ENCODE peak calls at places on chromosomes 7 and 10, in ten cellular contexts. R is CD8-positive, alpha-beta memory T cell; Q is amniotic stem cell; G is ELR; K is ureter; O is AG10803; T is ACHN; S is EL; V is lower leg skin; P is activated CD4-positive, alpha-beta T cell treated with anti-CD3 and anti-CD28 coated beads, Interleukin-2, amount 50 U/mL, for 1 hour. U is an unnamed sample.
A peak's percentile ranks its signal among the peaks of the same experiment; 100 is the strongest.

GRCh38 chr7:26705567-26705966 is 158.8 kb downstream of the SKAP2 start:
- DNase-seq in R (no peak), Q (peak; percentile 75), G (peak; percentile 97), K (no peak), O (peak; percentile 96), T (peak; percentile 93), S (peak; percentile 96), V (no peak), P (no peak), U (peak; percentile 96)

GRCh38 chr7:39195967-39196366 is 218.3 kb downstream of the POU6F2 start:
- DNase-seq in R (no peak), Q (no peak), G (no peak), K (no peak), O (no peak), T (no peak), S (no peak), V (no peak), P (no peak), U (no peak)

GRCh38 chr10:61063035-61063434 is 119.0 kb upstream of the RHOBTB1 start:
- DNase-seq in R (no peak), Q (no peak), G (no peak), K (no peak), O (peak; percentile 62), T (no peak), S (no peak), V (no peak), P (no peak), U (peak; percentile 34)

GRCh38 chr7:55065511-55066229 is 46.9 kb downstream of the EGFR start:
- DNase-seq in R (no peak), Q (peak; percentile 83), G (peak; percentile 98), K (no peak), O (peak; percentile 91), T (peak; percentile 98), S (peak; percentile 96), V (no peak), P (no peak), U (peak; percentile 89)

GRCh38 chr7:130943336-130943901 is 209.4 kb upstream of the KLF14 start:
- DNase-seq in R (no peak), Q (no peak), G (peak; percentile 89), K (no peak), O (peak; percentile 74), T (peak; percentile 80), S (peak; percentile 82), V (no peak), P (no peak), U (peak; percentile 82)

GRCh38 chr7:121081327-121081936 is 92.9 kb downstream of the CPED1 start:
- DNase-seq in R (no peak), Q (peak; percentile 23), G (peak; percentile 80), K (no peak), O (peak; percentile 82), T (peak; percentile 88), S (peak; percentile 68), V (no peak), P (no peak), U (peak; percentile 93)

GRCh38 chr10:102660891-102661613 is 16.8 kb downstream of the TRIM8 start:
- DNase-seq in R (peak; percentile 41), Q (no peak), G (no peak), K (peak; percentile 62), O (peak; percentile 84), T (no peak), S (peak; percentile 31), V (no peak), P (peak; percentile 53), U (peak; percentile 51)

GRCh38 chr10:132538790-132539421 is 1.3 kb downstream of the INPP5A start:
- DNase-seq in R (no peak), Q (no peak), G (peak; percentile 10), K (no peak), O (no peak), T (no peak), S (no peak), V (no peak), P (no peak), U (no peak)

GRCh38 chr7:94394399-94395140 is at the start of gene COL1A2:
- DNase-seq in R (no peak), Q (peak; percentile 96), G (peak; percentile 60), K (peak; percentile 87), O (peak; percentile 100), T (no peak), S (peak; percentile 97), V (peak; percentile 82), P (no peak), U (peak; percentile 99)

GRCh38 chr10:69065406-69066361 is 22.2 kb upstream of the SRGN start:
- DNase-seq in R (no peak), Q (no peak), G (peak; percentile 71), K (no peak), O (peak; percentile 68), T (no peak), S (peak; percentile 66), V (no peak), P (no peak), U (peak; percentile 45)

GRCh38 chr7:75579899-75580298 is 87.8 kb downstream of the SPDYE5 start:
- DNase-seq in R (no peak), Q (no peak), G (no peak), K (no peak), O (no peak), T (no peak), S (no peak), V (no peak), P (no peak), U (no peak)

GRCh38 chr7:54687518-54688212 is 71.3 kb downstream of the SEC61G start:
- DNase-seq in R (no peak), Q (no peak), G (no peak), K (no peak), O (no peak), T (no peak), S (no peak), V (no peak), P (no peak), U (no peak)

GRCh38 chr10:3239066-3239919 is 66.7 kb upstream of the PITRM1 start:
- DNase-seq in R (peak; percentile 57), Q (no peak), G (peak; percentile 67), K (peak; percentile 67), O (peak; percentile 66), T (peak; percentile 48), S (peak; percentile 36), V (peak; percentile 66), P (peak; percentile 73), U (peak; percentile 70)

GRCh38 chr7:137080516-137081203 is 212.2 kb downstream of the CHRM2 start:
- DNase-seq in R (no peak), Q (no peak), G (no peak), K (no peak), O (peak; percentile 16), T (no peak), S (peak; percentile 13), V (no peak), P (no peak), U (peak; percentile 18)

GRCh38 chr7:135925205-135925604 is 52.0 kb downstream of the MTPN start:
- DNase-seq in R (no peak), Q (no peak), G (no peak), K (no peak), O (no peak), T (no peak), S (peak; percentile 4), V (no peak), P (no peak), U (no peak)

GRCh38 chr10:124049484-124049883 is 43.9 kb downstream of the CHST15 start:
- DNase-seq in R (no peak), Q (no peak), G (peak; percentile 35), K (no peak), O (no peak), T (peak; percentile 49), S (peak; percentile 9), V (no peak), P (no peak), U (peak; percentile 24)

GRCh38 chr7:112421666-112422486 is 28.4 kb upstream of the IFRD1 start:
- DNase-seq in R (no peak), Q (no peak), G (no peak), K (no peak), O (no peak), T (no peak), S (no peak), V (no peak), P (no peak), U (no peak)

GRCh38 chr7:147249956-147250355 is 1133.4 kb downstream of the CNTNAP2 start:
- DNase-seq in R (no peak), Q (no peak), G (no peak), K (no peak), O (peak; percentile 3), T (no peak), S (peak; percentile 18), V (no peak), P (no peak), U (no peak)

GRCh38 chr7:3301831-3302618 is 973 bp downstream of the SDK1 start:
- DNase-seq in R (no peak), Q (no peak), G (peak; percentile 25), K (peak; percentile 46), O (no peak), T (peak; percentile 72), S (no peak), V (no peak), P (peak; percentile 1), U (peak; percentile 55)

GRCh38 chr7:82410461-82410860 is 33.1 kb downstream of the CACNA2D1 start:
- DNase-seq in R (no peak), Q (no peak), G (no peak), K (no peak), O (no peak), T (no peak), S (no peak), V (no peak), P (no peak), U (no peak)

GRCh38 chr7:26508481-26508880 is 216.8 kb downstream of the SNX10 start:
- DNase-seq in R (no peak), Q (no peak), G (no peak), K (no peak), O (no peak), T (no peak), S (no peak), V (no peak), P (no peak), U (no peak)

GRCh38 chr7:10122573-10123100 is 851.0 kb upstream of the PHF14 start:
- DNase-seq in R (no peak), Q (no peak), G (no peak), K (peak; percentile 44), O (no peak), T (no peak), S (no peak), V (no peak), P (no peak), U (no peak)

GRCh38 chr7:26868841-26869505 is 4.6 kb upstream of the SKAP2 start:
- DNase-seq in R (no peak), Q (no peak), G (peak; percentile 48), K (no peak), O (no peak), T (no peak), S (peak; percentile 32), V (no peak), P (no peak), U (no peak)

GRCh38 chr7:30116771-30117170 is 18.0 kb upstream of the MTURN start:
- DNase-seq in R (no peak), Q (no peak), G (no peak), K (no peak), O (peak; percentile 85), T (no peak), S (peak; percentile 23), V (no peak), P (no peak), U (peak; percentile 61)

GRCh38 chr10:108582387-108582786 is 1340.9 kb downstream of the XPNPEP1 start:
- DNase-seq in R (no peak), Q (no peak), G (peak; percentile 81), K (no peak), O (peak; percentile 26), T (no peak), S (peak; percentile 76), V (no peak), P (no peak), U (peak; percentile 8)

U was measured in adipocyte.